ENCODE peak calls at places on chromosomes 2 and 18, in nine cellular contexts. J, T, F, B, R, S, A, W and U are unnamed samples.
A peak's percentile ranks its signal among the peaks of the same experiment; 100 is the strongest.

GRCh38 chr2:20429528-20429927 is 17.3 kb upstream of the RHOB start:
- DNase-seq in J (peak; percentile 63), T (no peak), F (peak; percentile 68), B (no peak), R (no peak), S (peak; percentile 75), A (peak; percentile 48), W (no peak), U (no peak)

GRCh38 chr2:231370749-231371429 is 24.6 kb upstream of the B3GNT7 start:
- DNase-seq in J (no peak), T (no peak), F (no peak), B (no peak), R (no peak), S (no peak), A (no peak), W (no peak), U (no peak)

GRCh38 chr2:212548459-212548815 is 9.8 kb upstream of the ERBB4 start:
- DNase-seq in J (peak; percentile 44), T (peak; percentile 23), F (peak; percentile 44), B (no peak), R (no peak), S (no peak), A (no peak), W (no peak), U (no peak)

GRCh38 chr2:142140434-142140845 is 9.6 kb upstream of the LRP1B start:
- DNase-seq in J (peak; percentile 25), T (no peak), F (peak; percentile 43), B (no peak), R (no peak), S (no peak), A (no peak), W (no peak), U (no peak)

GRCh38 chr2:143730950-143731254 is 601.7 kb downstream of the ARHGAP15 start:
- DNase-seq in J (no peak), T (no peak), F (peak; percentile 15), B (no peak), R (no peak), S (no peak), A (peak; percentile 7), W (no peak), U (no peak)

GRCh38 chr2:120825370-120826259 is 89.9 kb downstream of the GLI2 start:
- DNase-seq in J (peak; percentile 75), T (peak; percentile 45), F (peak; percentile 46), B (peak; percentile 30), R (no peak), S (no peak), A (no peak), W (no peak), U (no peak)

GRCh38 chr2:121080013-121080772 is 204.8 kb downstream of the TFCP2L1 start:
- DNase-seq in J (peak; percentile 49), T (peak; percentile 51), F (peak; percentile 49), B (peak; percentile 59), R (peak; percentile 73), S (no peak), A (peak; percentile 69), W (peak; percentile 59), U (peak; percentile 27)

GRCh38 chr2:199928226-199928625 is 17.1 kb downstream of the C2orf69 start:
- DNase-seq in J (no peak), T (no peak), F (no peak), B (no peak), R (no peak), S (no peak), A (no peak), W (no peak), U (no peak)

GRCh38 chr2:38375711-38376345 is 1.2 kb downstream of the ATL2 start:
- DNase-seq in J (no peak), T (peak; percentile 54), F (peak; percentile 31), B (no peak), R (no peak), S (no peak), A (no peak), W (no peak), U (no peak)

GRCh38 chr2:97928591-97928990 is 67.2 kb downstream of the TMEM131 start:
- DNase-seq in J (no peak), T (no peak), F (no peak), B (no peak), R (no peak), S (no peak), A (no peak), W (no peak), U (no peak)

GRCh38 chr2:237282568-237283128 is 131.3 kb downstream of the COL6A3 start:
- DNase-seq in J (peak; percentile 95), T (no peak), F (peak; percentile 30), B (no peak), R (no peak), S (no peak), A (no peak), W (no peak), U (no peak)

GRCh38 chr2:237243487-237243886 is 157.8 kb downstream of the COPS8 start:
- DNase-seq in J (no peak), T (no peak), F (no peak), B (no peak), R (no peak), S (no peak), A (no peak), W (no peak), U (no peak)

GRCh38 chr18:48452863-48453323 is 43.7 kb upstream of the ZBTB7C start:
- DNase-seq in J (no peak), T (no peak), F (peak; percentile 48), B (no peak), R (no peak), S (no peak), A (no peak), W (no peak), U (no peak)

GRCh38 chr2:230956827-230957755 is 32.0 kb upstream of the GPR55 start:
- DNase-seq in J (peak; percentile 69), T (no peak), F (peak; percentile 66), B (peak; percentile 80), R (no peak), S (peak; percentile 60), A (peak; percentile 80), W (no peak), U (no peak)

GRCh38 chr18:23585007-23585871 is 1.1 kb downstream of the NPC1 start:
- DNase-seq in J (peak; percentile 56), T (peak; percentile 31), F (peak; percentile 84), B (peak; percentile 56), R (no peak), S (no peak), A (peak; percentile 39), W (no peak), U (no peak)

GRCh38 chr2:133044556-133044955 is 374.6 kb upstream of the LYPD1 start:
- DNase-seq in J (no peak), T (no peak), F (peak; percentile 43), B (no peak), R (no peak), S (no peak), A (no peak), W (no peak), U (no peak)

GRCh38 chr2:231554327-231554726 is 24.1 kb upstream of the NMUR1 start:
- DNase-seq in J (no peak), T (no peak), F (no peak), B (no peak), R (no peak), S (no peak), A (no peak), W (peak; percentile 58), U (peak; percentile 31)

GRCh38 chr2:228771719-228772254 is 499.3 kb downstream of the PID1 start:
- DNase-seq in J (peak; percentile 55), T (no peak), F (no peak), B (no peak), R (no peak), S (no peak), A (no peak), W (no peak), U (no peak)

DNA sequence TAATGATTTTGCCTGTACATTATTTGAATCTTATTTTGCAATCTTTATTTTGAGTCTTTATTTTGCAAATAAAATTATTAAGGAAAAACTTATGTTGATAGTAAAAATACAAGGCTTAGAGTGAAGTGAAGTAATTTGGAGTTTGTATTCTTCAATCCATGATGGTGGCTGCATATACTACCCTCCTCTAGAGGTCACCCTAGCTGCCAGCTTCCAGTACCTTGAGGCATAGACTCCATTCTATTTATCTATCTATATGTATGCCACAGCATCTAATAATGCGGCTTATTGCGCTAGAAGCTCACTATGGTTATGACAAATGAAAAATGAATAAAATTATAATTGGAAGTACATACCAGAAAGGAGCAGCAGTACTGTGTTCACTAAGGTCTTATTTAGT is 20.3 kb upstream of the HNMT start:
- DNase-seq in J (no peak), T (no peak), F (no peak), B (no peak), R (no peak), S (no peak), A (no peak), W (no peak), U (no peak)
- TF ChIP-seq CTCF in J (peak; percentile 6), T (no peak), F (peak; percentile 27), B (no peak), R (no peak), S (no peak), A (peak; percentile 5), W (no peak), U (no peak)

GRCh38 chr2:43538034-43538670 is 57.7 kb downstream of the THADA start:
- DNase-seq in J (peak; percentile 30), T (no peak), F (peak; percentile 51), B (no peak), R (no peak), S (no peak), A (no peak), W (no peak), U (no peak)

GRCh38 chr2:43539436-43539835 is 56.4 kb downstream of the THADA start:
- DNase-seq in J (peak; percentile 30), T (no peak), F (no peak), B (no peak), R (no peak), S (no peak), A (no peak), W (no peak), U (no peak)

GRCh38 chr2:43541165-43541564 is 54.7 kb downstream of the THADA start:
- DNase-seq in J (peak; percentile 80), T (no peak), F (peak; percentile 96), B (peak; percentile 23), R (no peak), S (no peak), A (no peak), W (no peak), U (no peak)

GRCh38 chr2:43539991-43540860 is 55.6 kb downstream of the THADA start:
- DNase-seq in J (peak; percentile 100), T (peak; percentile 44), F (peak; percentile 97), B (peak; percentile 63), R (no peak), S (peak; percentile 92), A (no peak), W (no peak), U (no peak)

GRCh38 chr2:43542285-43542933 is 53.4 kb downstream of the THADA start:
- DNase-seq in J (peak; percentile 77), T (no peak), F (peak; percentile 64), B (peak; percentile 54), R (no peak), S (no peak), A (peak; percentile 44), W (no peak), U (no peak)
- TF ChIP-seq CTCF in J (peak; percentile 45), T (peak; percentile 68), F (peak; percentile 41), B (peak; percentile 57), R (peak; percentile 68), S (peak; percentile 71), A (peak; percentile 47), W (peak; percentile 87), U (peak; percentile 68)

GRCh38 chr2:167411367-167411766 is 523.1 kb downstream of the XIRP2 start:
- DNase-seq in J (no peak), T (no peak), F (no peak), B (no peak), R (no peak), S (no peak), A (no peak), W (no peak), U (no peak)
- TF ChIP-seq CTCF in J (no peak), T (peak; percentile 22), F (no peak), B (no peak), R (no peak), S (no peak), A (no peak), W (no peak), U (no peak)

GRCh38 chr2:24075915-24076848 is at the start of gene SF3B6:
- DNase-seq in J (peak; percentile 98), T (peak; percentile 97), F (peak; percentile 100), B (peak; percentile 97), R (peak; percentile 100), S (peak; percentile 97), A (peak; percentile 95), W (peak; percentile 98), U (peak; percentile 96)
- TF ChIP-seq CTCF in J (no peak), T (no peak), F (no peak), B (no peak), R (no peak), S (no peak), A (no peak), W (no peak), U (no peak)